ENCODE peak calls at places on chromosomes 13 and 19, in seven cellular contexts. P is left ventricle myocardium inferior; G is CD8-positive, alpha-beta T cell; K is CD4-positive, alpha-beta memory T cell; X is psoas muscle; H is CD8-positive, alpha-beta memory T cell; U is IMR-90. I is an unnamed sample. For H3K4me1, the result is how much of the 10 kb centered on the place peaks cover.

GRCh38 chr19:30029721-30030510 is 87.9 kb downstream of the URI1 start:
- DNase-seq in P (no peak), G (no peak), K (no peak), X (no peak), H (no peak), U (peak), I (no peak)

GRCh38 chr19:18741566-18742121 is 49.5 kb downstream of the COMP start:
- DNase-seq in P (no peak), G (no peak), K (no peak), X (peak), H (no peak), U (no peak), I (peak)

GRCh38 chr13:113800576-113800926 is 41.5 kb downstream of the TMEM255B start:
- DNase-seq in P (no peak), G (no peak), K (no peak), X (peak), H (no peak), U (no peak), I (no peak)

GRCh38 chr19:15374796-15375440 is 4.7 kb downstream of the AKAP8 start:
- DNase-seq in P (peak), G (no peak), K (no peak), X (peak), H (no peak), U (no peak), I (no peak)

GRCh38 chr19:46416077-46416709 is 2.8 kb upstream of the CCDC8 start:
- DNase-seq in P (peak), G (peak), K (no peak), X (peak), H (no peak), U (peak), I (peak)

GRCh38 chr19:48271531-48272151 is 1.8 kb downstream of the ZNF114 start:
- DNase-seq in P (peak), G (peak), K (no peak), X (no peak), H (no peak), U (peak), I (peak)

GRCh38 chr19:55674459-55674840 is 576 bp upstream of the EPN1 start:
- DNase-seq in P (no peak), G (no peak), K (no peak), X (no peak), H (no peak), U (no peak), I (no peak)

GRCh38 chr13:63631006-63631405 is 2215.4 kb upstream of the PCDH20 start:
- DNase-seq in P (no peak), G (no peak), K (no peak), X (no peak), H (no peak), U (no peak), I (no peak)

GRCh38 chr19:15197275-15198005 is 3.4 kb downstream of the NOTCH3 start:
- DNase-seq in P (no peak), G (no peak), K (no peak), X (no peak), H (no peak), U (peak), I (no peak)

GRCh38 chr13:48411281-48412099 is 1.4 kb downstream of the LPAR6 start:
- DNase-seq in P (no peak), G (peak), K (peak), X (no peak), H (no peak), U (peak), I (no peak)

GRCh38 chr13:99086149-99086868 is 108.4 kb upstream of the DOCK9 start:
- DNase-seq in P (peak), G (peak), K (peak), X (peak), H (peak), U (peak), I (peak)

GRCh38 chr13:52096748-52097147 is 32.1 kb downstream of the NEK5 start:
- DNase-seq in P (no peak), G (no peak), K (no peak), X (no peak), H (no peak), U (no peak), I (no peak)

GRCh38 chr13:110625771-110626321 is 10.5 kb downstream of the NAXD start:
- DNase-seq in P (no peak), G (no peak), K (no peak), X (no peak), H (no peak), U (no peak), I (no peak)

GRCh38 chr19:53328967-53329366 is 4.6 kb upstream of the ZNF845 start:
- DNase-seq in P (peak), G (no peak), K (no peak), X (peak), H (no peak), U (peak), I (peak)

GRCh38 chr13:82879921-82880320 is 1002.4 kb downstream of the SLITRK1 start:
- DNase-seq in P (no peak), G (no peak), K (no peak), X (no peak), H (no peak), U (no peak), I (no peak)

GRCh38 chr13:67137044-67137735 is 92.9 kb downstream of the PCDH9 start:
- DNase-seq in P (no peak), G (no peak), K (no peak), X (no peak), H (no peak), U (peak), I (no peak)

GRCh38 chr13:73676550-73677040 is 457.6 kb downstream of the KLF12 start:
- DNase-seq in P (no peak), G (no peak), K (no peak), X (no peak), H (no peak), U (no peak), I (no peak)
- H3K27ac ChIP-seq in P (no peak), G (no peak), K (no peak), X (no peak), H (no peak), U (no peak), I (no peak)

GRCh38 chr13:43872181-43872580 is 7.4 kb downstream of the CCDC122 start:
- DNase-seq in P (no peak), G (no peak), K (no peak), X (no peak), H (no peak), U (peak), I (no peak)
- H3K4me1 ChIP-seq in P (under half), G (under half), K (under half), X (under half), H (under half), U (under half), I (under half)

GRCh38 chr19:16677060-16677459 is 16.1 kb downstream of the TMEM38A start:
- DNase-seq in P (no peak), G (no peak), K (no peak), X (no peak), H (no peak), U (no peak), I (no peak)
- H3K27ac ChIP-seq in P (no peak), G (no peak), K (no peak), X (no peak), H (no peak), U (no peak), I (no peak)

DNA sequence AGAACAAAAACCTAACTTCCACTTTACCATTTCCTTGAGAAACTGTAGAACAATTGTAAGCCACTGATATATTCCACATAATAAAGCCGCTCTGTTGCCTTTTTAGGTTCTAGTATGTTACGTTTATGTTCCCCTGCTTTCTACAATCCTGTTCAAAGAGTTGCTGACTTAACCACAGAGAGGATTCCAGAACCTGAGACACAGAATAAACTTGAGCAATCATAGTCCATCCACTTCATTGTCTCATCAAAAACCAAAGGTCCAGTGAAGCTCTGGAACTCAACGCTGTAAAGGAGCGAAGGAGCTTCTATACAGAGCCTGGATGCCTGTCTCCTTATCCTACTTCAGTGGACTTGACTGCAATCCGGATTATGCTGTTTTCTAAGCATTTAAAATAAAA is 4.6 kb downstream of the STARD13 start:
- DNase-seq in P (no peak), G (no peak), K (no peak), X (no peak), H (no peak), U (peak), I (no peak)
- H3K4me1 ChIP-seq in P (half or more), G (under half), K (under half), X (half or more), H (under half), U (under half), I (half or more)

DNA sequence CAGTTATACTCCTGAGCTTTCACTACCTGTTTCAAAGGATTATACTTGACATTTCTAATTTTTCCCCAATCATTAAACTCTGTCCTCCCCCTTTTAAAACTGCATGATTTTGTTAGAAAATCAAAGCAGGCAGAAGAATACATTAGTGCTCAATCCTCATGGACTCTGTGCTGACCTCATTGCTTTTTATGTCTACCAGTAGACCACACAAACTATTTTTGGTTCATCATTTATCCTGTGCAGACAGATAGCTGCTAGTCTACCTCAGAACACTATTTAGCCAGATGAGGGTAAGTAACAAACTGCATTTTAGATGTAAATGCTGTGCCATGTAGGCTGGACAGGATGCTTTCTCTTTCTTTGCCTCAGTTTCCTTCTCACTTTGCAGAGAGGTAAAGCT is 235.9 kb downstream of the DCT start:
- DNase-seq in P (no peak), G (no peak), K (no peak), X (no peak), H (no peak), U (no peak), I (no peak)
- H3K27ac ChIP-seq in P (no peak), G (no peak), K (no peak), X (no peak), H (no peak), U (no peak), I (no peak)

GRCh38 chr13:97272526-97272925 is 50.4 kb downstream of the MBNL2 start:
- DNase-seq in P (no peak), G (no peak), K (no peak), X (no peak), H (no peak), U (no peak), I (no peak)

GRCh38 chr13:97267418-97268059 is 45.4 kb downstream of the MBNL2 start:
- DNase-seq in P (no peak), G (no peak), K (no peak), X (no peak), H (no peak), U (no peak), I (no peak)

GRCh38 chr13:97266734-97267417 is 44.7 kb downstream of the MBNL2 start:
- DNase-seq in P (no peak), G (no peak), K (no peak), X (no peak), H (no peak), U (no peak), I (no peak)

GRCh38 chr13:97268772-97269171 is 46.6 kb downstream of the MBNL2 start:
- DNase-seq in P (no peak), G (no peak), K (no peak), X (no peak), H (no peak), U (no peak), I (no peak)

GRCh38 chr13:97269603-97270002 is 47.5 kb downstream of the MBNL2 start:
- DNase-seq in P (no peak), G (no peak), K (no peak), X (no peak), H (no peak), U (no peak), I (no peak)
- H3K4me1 ChIP-seq in P (half or more), G (under half), K (under half), X (half or more), H (under half), U (under half), I (half or more)

DNA sequence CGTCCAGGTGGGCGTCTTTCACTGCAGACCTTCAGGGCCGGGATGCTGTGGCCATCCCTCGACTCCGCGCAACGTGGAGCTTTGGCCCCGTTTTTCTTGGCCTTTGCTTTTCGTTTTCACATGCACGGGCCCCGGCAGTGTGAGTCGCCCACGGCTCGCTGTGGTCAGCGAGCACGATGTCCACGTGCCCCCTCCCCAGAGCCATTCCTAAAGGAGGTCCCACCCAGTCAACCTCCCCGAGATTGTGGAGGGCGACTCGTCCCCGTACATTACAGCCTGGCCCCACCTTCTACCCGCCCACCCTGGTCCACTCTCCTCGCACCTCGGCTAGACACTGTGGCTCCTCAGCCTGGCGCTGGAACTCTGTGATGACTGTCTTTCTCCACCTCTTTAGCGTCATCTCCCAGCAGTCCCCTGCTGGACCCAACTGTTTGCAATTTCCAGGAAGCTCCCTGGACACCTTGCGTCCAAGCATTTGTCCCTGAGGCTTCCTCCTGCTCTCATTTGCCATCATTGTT is 405 bp downstream of the ZNF446 start:
- DNase-seq in P (no peak), G (no peak), K (no peak), X (no peak), H (no peak), U (no peak), I (no peak)
- H3K27ac ChIP-seq in P (peak), G (peak), K (peak), X (peak), H (peak), U (peak), I (peak)

I was measured in lower lobe of right lung.